ENCODE peak calls at places on chromosomes 16 and 17, in five cellular contexts. V is Peyer's patch, R is ovary, N is DND-41, I is upper lobe of right lung. S is an unnamed sample.

GRCh38 chr17:42676424-42677011 is at the start of gene PLEKHH3:
- DNase-seq in V (no peak), N (peak), I (no peak), R (no peak), S (no peak)

GRCh38 chr17:64008830-64009229 is 10.7 kb downstream of the PRR29 start:
- DNase-seq in V (peak), R (no peak), I (peak), N (no peak), S (no peak)

GRCh38 chr17:50205111-50205821 is 3.8 kb upstream of the COL1A1 start:
- DNase-seq in I (no peak), N (no peak), V (no peak), R (peak), S (peak)

GRCh38 chr16:85270365-85270764 is 158.1 kb upstream of the CIBAR2 start:
- DNase-seq in R (no peak), I (no peak), V (no peak), N (no peak), S (no peak)

GRCh38 chr17:69492410-69493071 is 78.0 kb downstream of the MAP2K6 start:
- DNase-seq in R (no peak), N (no peak), I (no peak), V (no peak), S (no peak)

GRCh38 chr17:71187145-71187878 is 933.5 kb upstream of the SOX9 start:
- DNase-seq in N (no peak), V (no peak), I (no peak), R (no peak), S (no peak)

GRCh38 chr16:85316321-85316919 is 204.1 kb upstream of the CIBAR2 start:
- DNase-seq in I (peak), R (peak), V (no peak), N (peak), S (peak)

GRCh38 chr17:49993423-49994037 is 1.5 kb downstream of the DLX3 start:
- DNase-seq in I (peak), V (peak), R (peak), N (no peak), S (no peak)

GRCh38 chr16:77437859-77438258 is 3.0 kb upstream of the ADAMTS18 start:
- DNase-seq in N (no peak), I (no peak), V (no peak), R (no peak), S (no peak)

GRCh38 chr17:81090361-81091133 is 55.6 kb downstream of the BAIAP2 start:
- DNase-seq in R (no peak), I (peak), V (peak), N (peak), S (peak)

GRCh38 chr16:71367243-71367976 is 8.9 kb downstream of the CALB2 start:
- DNase-seq in R (no peak), V (no peak), I (peak), N (peak), S (peak)

GRCh38 chr17:74361613-74362391 is at the start of gene BTBD17:
- DNase-seq in R (peak), I (peak), N (no peak), V (peak), S (peak)

GRCh38 chr16:86547286-86547685 is 7.7 kb downstream of the MTHFSD start:
- DNase-seq in N (no peak), I (peak), R (no peak), V (no peak), S (no peak)

GRCh38 chr16:4134434-4134833 is 18.2 kb upstream of the ADCY9 start:
- DNase-seq in R (no peak), I (no peak), N (no peak), V (no peak), S (no peak)

GRCh38 chr17:55825213-55825612 is 74.4 kb downstream of the PCTP start:
- DNase-seq in I (no peak), N (no peak), R (no peak), V (no peak), S (no peak)

GRCh38 chr17:59131131-59131530 is 23.9 kb downstream of the SKA2 start:
- DNase-seq in N (no peak), R (no peak), I (no peak), V (no peak), S (no peak)

GRCh38 chr16:13110124-13110796 is 208.9 kb downstream of the SHISA9 start:
- DNase-seq in I (no peak), R (no peak), N (no peak), V (no peak), S (no peak)

GRCh38 chr16:86287641-86288201 is 222.6 kb upstream of the FOXF1 start:
- DNase-seq in N (no peak), V (no peak), I (no peak), R (no peak), S (no peak)

GRCh38 chr17:79915850-79916430 is 76.7 kb upstream of the CBX4 start:
- DNase-seq in I (peak), R (peak), V (no peak), N (no peak), S (peak)

GRCh38 chr17:80753946-80754345 is 209.3 kb downstream of the RPTOR start:
- DNase-seq in V (no peak), N (no peak), I (no peak), R (no peak), S (no peak)

GRCh38 chr16:86968866-86969265 is 348.3 kb downstream of the C16orf95 start:
- DNase-seq in V (no peak), R (no peak), N (no peak), I (peak), S (no peak)

GRCh38 chr16:5077304-5077703 is 5.7 kb downstream of the ALG1 start:
- DNase-seq in V (no peak), R (no peak), I (no peak), N (no peak), S (no peak)

GRCh38 chr17:30520436-30520835 is 43.2 kb downstream of the GOSR1 start:
- DNase-seq in N (no peak), R (no peak), I (no peak), V (no peak), S (no peak)

GRCh38 chr17:48905987-48906515 is 2.2 kb upstream of the UBE2Z start:
- DNase-seq in N (no peak), V (no peak), R (no peak), I (no peak), S (no peak)

GRCh38 chr17:48908853-48909394 is 717 bp downstream of the UBE2Z start:
- DNase-seq in V (peak), N (peak), I (peak), R (peak), S (peak)

GRCh38 chr17:48909796-48910195 is 1.6 kb downstream of the UBE2Z start:
- DNase-seq in R (no peak), N (no peak), V (no peak), I (no peak), S (no peak)

GRCh38 chr17:48908047-48908843 is at the start of gene UBE2Z:
- DNase-seq in V (peak), N (peak), R (peak), I (peak), S (peak)

DNA sequence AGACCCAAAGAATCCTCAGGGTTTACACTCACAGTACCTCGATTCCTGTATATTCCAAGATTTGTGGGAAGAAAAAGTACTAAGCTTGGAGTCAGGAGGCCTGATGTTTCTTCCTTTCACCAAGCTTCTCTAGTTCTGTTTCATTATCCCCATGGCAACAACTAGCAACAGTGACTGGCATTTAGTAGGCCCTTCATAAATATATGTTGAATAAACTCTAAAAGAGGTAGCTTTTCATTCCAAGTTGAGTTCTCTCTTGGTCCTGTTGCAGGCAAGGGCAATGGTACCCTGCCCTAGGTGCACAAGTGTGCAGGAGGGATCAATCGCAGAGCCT is 527 bp upstream of the UBE2Z start:
- DNase-seq in N (no peak), V (no peak), I (no peak), R (no peak), S (no peak)
- H3K27ac ChIP-seq in N (peak), V (peak), I (peak), R (peak), S (peak)

GRCh38 chr17:949623-950338 is 29.8 kb downstream of the NXN start:
- DNase-seq in V (no peak), N (no peak), I (no peak), R (no peak), S (no peak)

GRCh38 chr17:948284-948852 is 31.2 kb downstream of the NXN start:
- DNase-seq in N (no peak), R (no peak), I (no peak), V (no peak), S (no peak)

GRCh38 chr17:945672-946071 is 33.9 kb downstream of the NXN start:
- DNase-seq in R (no peak), I (no peak), V (no peak), N (no peak), S (no peak)

GRCh38 chr17:946510-947236 is 32.9 kb downstream of the NXN start:
- DNase-seq in N (no peak), R (no peak), I (no peak), V (no peak), S (no peak)

DNA sequence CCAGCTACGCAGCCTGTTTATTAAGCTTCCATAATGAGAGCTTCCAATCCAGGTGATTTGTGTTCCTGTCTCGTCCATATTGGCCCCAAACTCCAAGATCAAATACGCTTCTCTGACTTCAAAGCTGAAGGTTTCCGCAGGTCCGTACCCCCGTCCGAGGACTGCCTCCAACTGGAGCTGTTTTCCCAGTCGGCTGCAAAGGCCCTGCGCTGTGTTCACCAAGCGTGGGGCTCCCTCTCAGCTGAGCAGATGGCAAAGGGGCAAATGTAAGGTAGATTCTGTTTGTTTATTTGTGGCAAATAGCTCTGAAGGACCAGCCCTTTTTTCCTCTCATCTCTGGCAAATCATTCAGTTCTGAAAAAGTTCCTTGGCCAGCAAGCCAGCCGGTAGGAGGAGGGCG is 35.3 kb downstream of the NXN start:
- DNase-seq in I (no peak), N (no peak), R (no peak), V (no peak), S (no peak)
- H3K27ac ChIP-seq in I (no peak), N (no peak), R (no peak), V (peak), S (peak)

DNA sequence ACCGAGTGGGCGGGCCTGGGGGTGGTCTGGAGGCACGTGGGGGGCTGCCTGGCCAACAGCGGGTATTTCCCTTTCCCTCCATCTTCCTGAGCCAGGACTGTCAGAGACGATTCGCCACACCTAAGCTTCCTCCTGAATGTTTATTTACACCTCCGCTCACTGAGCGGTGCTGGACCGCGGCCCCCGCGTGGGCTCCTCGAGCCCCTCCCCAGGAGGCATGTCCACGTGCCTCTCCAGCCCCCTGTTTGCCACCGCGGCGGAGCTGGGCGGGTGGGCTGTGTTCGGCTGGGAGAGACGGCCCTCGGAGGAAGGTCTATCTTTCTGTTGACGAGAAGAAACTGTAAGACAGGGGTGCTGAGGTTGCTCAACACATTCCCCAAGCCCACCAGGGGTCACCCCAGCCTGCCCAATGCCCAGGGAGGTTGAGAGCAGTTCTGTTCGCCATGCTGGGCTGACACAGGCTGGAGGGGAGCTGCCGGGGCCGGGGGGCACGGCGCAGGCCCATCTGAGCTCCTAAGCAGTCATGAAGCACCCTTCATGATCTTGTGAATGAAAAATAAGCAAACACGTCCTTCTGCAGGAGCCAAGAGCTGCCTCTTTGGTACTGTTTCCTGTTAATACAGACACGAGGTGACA is 8.9 kb downstream of the UBALD2 start:
- DNase-seq in V (no peak), N (no peak), R (no peak), I (peak), S (no peak)
- H3K27ac ChIP-seq in V (no peak), N (no peak), R (no peak), I (peak), S (no peak)

GRCh38 chr16:2257726-2258125 is 6.3 kb upstream of the ECI1 start:
- DNase-seq in N (no peak), R (no peak), V (no peak), I (no peak), S (no peak)
- H3K27ac ChIP-seq in N (no peak), R (no peak), V (no peak), I (no peak), S (no peak)

DNA sequence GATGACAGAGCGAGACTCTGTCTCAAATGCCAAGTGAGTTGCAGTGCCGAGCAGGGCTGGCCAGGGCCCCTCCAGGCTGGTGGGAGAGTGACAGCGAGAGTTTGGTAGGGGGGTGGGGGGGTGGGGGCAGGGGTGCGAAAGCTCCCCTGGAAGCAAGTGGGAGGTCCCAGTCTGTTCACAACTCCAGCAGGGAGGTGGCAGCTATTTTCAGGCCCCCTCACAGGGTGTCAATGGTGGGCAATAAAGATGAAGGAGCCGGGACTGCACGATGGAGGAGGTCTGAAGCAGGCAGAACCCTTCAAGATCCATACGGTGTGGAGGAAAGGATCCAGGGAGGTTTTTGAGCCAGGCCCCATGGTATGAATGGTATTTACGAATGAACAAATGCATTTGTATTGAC is 83.7 kb downstream of the PGS1 start:
- DNase-seq in N (no peak), V (no peak), I (no peak), R (no peak), S (no peak)
- H3K27ac ChIP-seq in N (no peak), V (no peak), I (no peak), R (no peak), S (no peak)

S was measured in transverse colon.